ENCODE peak calls at places on chromosomes 5 and 9, in nine cellular contexts. L, C, K, J, R, G, Z, N and T are unnamed samples.

GRCh38 chr5:1876708-1877433 is 5.9 kb downstream of the IRX4 start:
- DNase-seq in L (no peak), C (no peak), K (no peak), J (no peak), R (no peak), G (no peak), Z (no peak), N (no peak), T (no peak)

GRCh38 chr5:43020294-43020711 is 19.8 kb downstream of the ANXA2R start:
- DNase-seq in L (no peak), C (no peak), K (peak), J (peak), R (no peak), G (peak), Z (no peak), N (no peak), T (no peak)

GRCh38 chr9:75889977-75890540 is 414 bp upstream of the PCSK5 start:
- DNase-seq in L (peak), C (peak), K (peak), J (peak), R (peak), G (no peak), Z (no peak), N (peak), T (no peak)

GRCh38 chr9:115649991-115650472 is 503.6 kb upstream of the PAPPA start:
- DNase-seq in L (peak), C (peak), K (peak), J (no peak), R (no peak), G (peak), Z (no peak), N (no peak), T (no peak)

GRCh38 chr5:143177263-143177994 is 226.1 kb downstream of the NR3C1 start:
- DNase-seq in L (no peak), C (peak), K (peak), J (no peak), R (peak), G (no peak), Z (no peak), N (peak), T (no peak)

GRCh38 chr5:42074353-42074752 is 149.3 kb downstream of the FBXO4 start:
- DNase-seq in L (no peak), C (no peak), K (no peak), J (no peak), R (no peak), G (peak), Z (no peak), N (no peak), T (no peak)

GRCh38 chr5:76547242-76547890 is 75.8 kb downstream of the F2RL2 start:
- DNase-seq in L (peak), C (no peak), K (no peak), J (no peak), R (no peak), G (no peak), Z (peak), N (peak), T (no peak)

GRCh38 chr5:98096155-98096554 is 677.3 kb upstream of the RGMB start:
- DNase-seq in L (no peak), C (no peak), K (peak), J (no peak), R (no peak), G (no peak), Z (no peak), N (no peak), T (no peak)

GRCh38 chr5:71601222-71602026 is 14.3 kb downstream of the MCCC2 start:
- DNase-seq in L (peak), C (peak), K (peak), J (no peak), R (peak), G (peak), Z (peak), N (peak), T (no peak)

GRCh38 chr9:117413346-117414219 is 1.3 kb downstream of the ASTN2 start:
- DNase-seq in L (no peak), C (no peak), K (no peak), J (peak), R (no peak), G (no peak), Z (no peak), N (peak), T (peak)

GRCh38 chr9:69173891-69174644 is at the start of gene TJP2:
- DNase-seq in L (peak), C (peak), K (peak), J (peak), R (no peak), G (peak), Z (no peak), N (peak), T (peak)

GRCh38 chr5:171400169-171400568 is 12.5 kb downstream of the NPM1 start:
- DNase-seq in L (no peak), C (no peak), K (no peak), J (no peak), R (no peak), G (no peak), Z (no peak), N (no peak), T (no peak)
- TF ChIP-seq POLR2A in L (no peak), C (no peak), K (no peak), J (no peak), R (no peak), G (no peak), Z (no peak), N (no peak), T (no peak)

DNA sequence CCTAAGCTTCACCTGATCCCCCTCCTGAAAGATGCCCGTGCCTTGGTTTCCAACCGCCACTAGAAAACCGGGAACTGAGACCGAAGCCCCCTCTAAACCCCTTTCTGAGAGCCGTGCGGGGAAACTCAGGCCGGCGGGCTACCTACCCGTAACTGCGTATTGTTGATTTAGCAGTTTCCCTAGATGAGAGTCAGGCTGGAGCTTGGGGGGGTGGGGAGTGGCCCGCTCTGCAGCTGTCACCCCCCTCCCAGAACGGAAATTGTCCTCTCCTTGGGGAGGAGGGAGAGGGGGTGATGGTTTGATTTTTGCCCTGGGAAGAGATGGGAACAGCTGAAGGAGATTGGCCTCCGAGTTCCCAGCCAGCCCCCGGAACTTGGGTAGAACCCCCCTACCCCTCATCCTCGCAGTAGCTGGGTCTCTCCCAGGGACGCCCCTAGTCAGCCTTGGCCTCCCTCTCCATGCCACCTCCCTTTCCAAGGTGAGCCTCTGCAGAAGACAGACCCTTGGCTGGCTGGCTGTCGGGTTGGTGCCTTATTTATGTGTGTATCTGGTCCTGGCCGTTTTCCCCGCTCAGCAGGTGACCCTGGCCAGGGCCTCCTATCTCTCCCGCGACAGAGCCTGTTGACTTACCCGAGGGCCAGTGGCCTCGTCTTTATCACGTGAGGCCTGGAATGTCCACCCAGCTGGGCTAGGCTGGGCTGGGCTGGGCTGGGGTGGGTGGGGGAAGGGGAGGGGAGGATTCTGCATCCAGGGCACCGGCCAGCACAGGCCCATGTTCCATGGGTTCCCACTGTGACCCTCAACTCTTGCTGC is 2.7 kb downstream of the CXXC5 start:
- DNase-seq in L (peak), C (peak), K (no peak), J (no peak), R (no peak), G (peak), Z (no peak), N (peak), T (no peak)
- TF ChIP-seq POLR2A in L (peak), C (no peak), K (no peak), J (no peak), R (no peak), G (no peak), Z (peak), N (peak), T (peak)

DNA sequence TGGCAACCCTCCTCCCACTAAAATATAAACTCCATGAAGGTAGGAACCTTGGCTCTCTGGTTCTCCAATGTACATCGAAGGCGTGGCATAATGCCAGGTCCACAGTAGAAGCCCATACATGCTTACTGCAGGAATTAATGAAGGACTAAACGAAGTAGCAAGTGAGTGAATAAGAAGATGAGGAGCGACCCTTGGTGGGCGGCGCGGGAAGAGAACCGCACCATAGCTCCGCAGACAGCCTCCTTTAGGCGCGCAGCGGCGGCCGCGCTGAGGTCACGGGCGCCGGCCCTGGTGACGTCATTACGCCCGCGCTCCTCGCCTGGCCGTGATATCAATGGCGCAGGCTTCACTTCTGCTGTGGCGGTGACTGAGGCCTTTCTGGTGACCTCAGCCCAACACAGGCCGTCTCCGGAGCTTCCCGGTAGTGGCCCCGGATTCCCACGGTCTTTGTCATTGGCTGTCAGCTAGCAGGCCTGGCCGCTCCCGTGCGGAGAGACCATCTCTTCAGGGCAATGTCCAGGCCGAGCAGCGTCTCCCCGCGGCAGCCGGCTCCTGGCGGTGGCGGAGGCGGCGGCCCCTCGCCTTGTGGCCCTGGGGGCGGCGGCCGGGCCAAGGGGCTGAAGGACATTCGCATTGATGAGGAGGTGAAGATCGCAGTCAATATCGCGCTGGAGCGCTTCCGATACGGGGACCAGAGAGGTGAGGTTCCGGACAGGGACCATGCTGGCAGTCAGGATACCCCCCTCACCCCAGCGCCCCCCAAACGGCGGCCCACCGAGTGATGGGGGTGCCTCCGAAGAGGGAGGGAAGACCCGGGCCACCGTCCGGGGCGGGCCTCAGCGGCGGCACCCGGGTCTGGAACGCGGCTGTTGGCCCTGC is at the start of gene YTHDC2:
- DNase-seq in L (peak), C (peak), K (peak), J (peak), R (peak), G (peak), Z (peak), N (peak), T (peak)
- TF ChIP-seq POLR2A in L (peak), C (no peak), K (peak), J (no peak), R (peak), G (peak), Z (peak), N (peak), T (peak)

DNA sequence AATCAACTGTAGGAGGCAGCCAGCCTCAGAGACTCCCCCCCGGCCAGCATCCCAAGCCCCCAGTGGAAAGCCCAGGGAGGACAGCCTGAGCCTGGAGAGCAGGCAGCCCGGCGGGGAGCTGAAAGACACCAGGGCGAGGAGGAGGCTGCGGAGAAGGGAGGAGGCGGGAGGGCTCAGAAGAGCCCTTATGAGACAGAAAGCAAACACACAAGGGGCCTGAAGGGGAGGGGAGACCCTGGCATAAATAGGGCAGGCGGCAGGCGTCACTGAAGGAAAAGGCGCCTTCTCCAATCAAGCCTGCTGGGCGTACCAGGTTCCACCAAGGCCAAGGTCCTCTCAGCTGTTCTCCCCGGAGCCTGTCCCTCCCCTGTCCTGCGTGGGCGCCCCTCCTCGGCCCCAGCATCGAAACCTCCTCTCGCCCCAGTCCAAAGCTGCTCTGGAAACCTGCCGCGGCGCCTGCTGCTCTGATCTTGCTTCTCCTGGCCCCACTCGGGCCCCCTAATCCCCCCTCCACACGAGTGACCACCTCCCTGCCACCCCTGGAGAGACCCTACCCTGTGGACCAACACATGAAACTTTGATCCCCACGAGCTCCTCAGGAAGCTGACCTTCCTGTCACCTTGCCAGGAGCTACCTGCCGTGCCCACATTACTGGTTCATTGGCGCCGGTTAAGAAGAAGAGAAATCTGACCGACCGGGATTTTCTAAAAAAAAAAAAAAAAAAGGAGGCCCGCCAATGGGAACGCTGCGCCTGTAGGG is 1.2 kb downstream of the SLC9A3 start:
- DNase-seq in L (no peak), C (peak), K (no peak), J (no peak), R (peak), G (no peak), Z (no peak), N (no peak), T (no peak)
- TF ChIP-seq POLR2A in L (no peak), C (no peak), K (no peak), J (no peak), R (no peak), G (no peak), Z (no peak), N (no peak), T (no peak)

DNA sequence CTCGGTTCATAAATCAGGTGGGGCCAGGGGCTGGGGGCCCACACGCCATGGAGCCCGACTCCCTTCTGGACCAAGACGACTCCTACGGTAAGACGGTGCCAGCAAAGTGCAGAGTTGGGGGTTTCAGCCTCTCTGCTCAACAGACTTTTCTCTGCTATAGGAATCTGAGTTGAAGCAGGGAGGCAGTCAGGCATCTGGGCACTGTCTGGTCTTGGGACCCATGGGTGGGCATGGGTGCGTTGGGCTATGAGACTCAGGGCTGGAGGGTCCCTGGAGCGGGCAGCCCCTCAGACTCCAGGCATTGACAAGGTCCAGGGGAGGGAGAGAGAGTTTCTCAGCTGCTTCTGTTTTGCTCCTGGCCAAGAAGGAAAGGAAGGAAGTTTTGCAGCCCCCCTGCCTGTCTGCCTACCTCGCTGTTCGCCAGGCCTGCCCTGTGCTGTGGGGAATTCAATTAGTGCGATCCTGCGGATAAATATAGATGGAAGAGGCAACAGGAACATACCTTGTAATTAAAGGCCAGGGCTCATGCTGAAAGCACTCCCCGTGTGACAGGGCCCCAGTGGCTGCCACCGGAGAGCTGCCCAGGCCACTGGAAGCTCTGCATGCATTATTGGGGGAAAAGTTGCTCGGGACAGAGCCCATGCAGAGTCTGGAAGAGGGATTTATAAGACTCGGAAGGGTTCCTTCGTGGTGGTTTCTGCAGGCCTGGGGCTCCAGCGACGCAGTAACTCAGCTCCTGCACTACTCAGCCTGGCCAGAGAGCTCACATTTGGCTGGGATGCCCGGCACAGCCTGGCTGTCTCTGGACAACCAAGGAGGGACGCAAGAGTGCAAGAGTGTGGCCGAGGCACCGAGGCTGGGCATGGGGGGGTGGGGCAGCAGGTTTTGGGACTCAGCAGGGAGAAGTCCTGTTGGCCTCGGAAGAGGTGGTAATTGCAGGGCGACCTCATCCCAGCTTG is 67.8 kb upstream of the GGTA1 start:
- DNase-seq in L (no peak), C (no peak), K (peak), J (no peak), R (no peak), G (no peak), Z (no peak), N (no peak), T (no peak)
- TF ChIP-seq POLR2A in L (no peak), C (no peak), K (no peak), J (no peak), R (no peak), G (no peak), Z (no peak), N (no peak), T (no peak)